ENCODE peak calls at places on chromosomes 6 and 20, in four cellular contexts. F is NCI-H1105 treated with DMSO at 0.1 percent for 48 hours, C is PC-3, H is C1 segment of cervical spinal cord. T is an unnamed sample.

GRCh38 chr6:81909162-81909561 is 156.7 kb upstream of the TENT5A start:
- DNase-seq in H (no peak), F (no peak), C (peak), T (no peak)

GRCh38 chr6:14625173-14625895 is 507.8 kb downstream of the CD83 start:
- DNase-seq in C (no peak), F (no peak), H (no peak), T (no peak)

GRCh38 chr20:5168582-5169396 is 42.0 kb downstream of the CDS2 start:
- DNase-seq in C (peak), F (no peak), H (no peak), T (no peak)

GRCh38 chr20:23320317-23320716 is 30.3 kb upstream of the NXT1 start:
- DNase-seq in C (peak), H (no peak), F (no peak), T (no peak)

GRCh38 chr6:33431880-33432541 is 12.1 kb downstream of the SYNGAP1 start:
- DNase-seq in F (no peak), H (no peak), C (no peak), T (peak)

GRCh38 chr20:53057579-53057978 is 85.4 kb downstream of the TSHZ2 start:
- DNase-seq in C (no peak), H (no peak), F (no peak), T (no peak)

GRCh38 chr6:133646021-133646682 is 242.8 kb upstream of the TCF21 start:
- DNase-seq in F (no peak), C (peak), H (no peak), T (no peak)

GRCh38 chr6:108768176-108768555 is 80.1 kb upstream of the ARMC2 start:
- DNase-seq in C (no peak), F (no peak), H (no peak), T (no peak)

GRCh38 chr6:159819932-159820640 is 20.0 kb downstream of the PNLDC1 start:
- DNase-seq in C (no peak), F (no peak), H (no peak), T (peak)

GRCh38 chr6:100803264-100803663 is 77.9 kb downstream of the ASCC3 start:
- DNase-seq in C (peak), H (no peak), F (peak), T (no peak)

GRCh38 chr6:71965404-71965803 is 79.1 kb downstream of the RIMS1 start:
- DNase-seq in H (no peak), C (no peak), F (peak), T (no peak)

GRCh38 chr20:33323236-33323635 is 40.2 kb downstream of the BPIFB1 start:
- DNase-seq in F (no peak), H (no peak), C (no peak), T (no peak)

GRCh38 chr6:129135421-129135820 is 252.5 kb downstream of the LAMA2 start:
- DNase-seq in C (no peak), H (no peak), F (no peak), T (no peak)

GRCh38 chr6:118856301-118856700 is 37.7 kb upstream of the ASF1A start:
- DNase-seq in C (no peak), F (no peak), H (no peak), T (no peak)

GRCh38 chr6:89436226-89436625 is 3.3 kb downstream of the ANKRD6 start:
- DNase-seq in F (peak), C (no peak), H (no peak), T (no peak)

GRCh38 chr20:32203556-32204484 is 3.7 kb downstream of the PLAGL2 start:
- DNase-seq in H (no peak), F (no peak), C (no peak), T (no peak)

GRCh38 chr6:167152858-167153257 is 4.9 kb downstream of the GPR31 start:
- DNase-seq in C (no peak), F (no peak), H (no peak), T (peak)

GRCh38 chr6:143125896-143126573 is 65.3 kb downstream of the AIG1 start:
- DNase-seq in F (no peak), H (no peak), C (no peak), T (no peak)

GRCh38 chr6:50655848-50656453 is 57.4 kb upstream of the TFAP2D start:
- DNase-seq in F (peak), H (no peak), C (peak), T (no peak)

GRCh38 chr20:46741924-46742692 is 32.7 kb downstream of the SLC2A10 start:
- DNase-seq in H (no peak), C (peak), F (no peak), T (no peak)

GRCh38 chr6:137589067-137589848 is 95.1 kb upstream of the OLIG3 start:
- DNase-seq in C (peak), F (no peak), H (no peak), T (no peak)

GRCh38 chr20:15482525-15482924 is 1090.7 kb downstream of the KIF16B start:
- DNase-seq in C (peak), F (no peak), H (no peak), T (no peak)

GRCh38 chr6:109788687-109789086 is 97.6 kb downstream of the FIG4 start:
- DNase-seq in F (no peak), H (no peak), C (no peak), T (no peak)

GRCh38 chr6:45703041-45703739 is 312.5 kb downstream of the CLIC5 start:
- DNase-seq in C (peak), F (no peak), H (no peak), T (no peak)

GRCh38 chr20:32567384-32568178 is 17.6 kb downstream of the NOL4L start:
- DNase-seq in C (no peak), F (no peak), H (no peak), T (no peak)

GRCh38 chr20:49367113-49367512 is 89.3 kb upstream of the ZNFX1 start:
- DNase-seq in C (no peak), F (no peak), H (no peak), T (no peak)

GRCh38 chr6:12381587-12381986 is 91.4 kb downstream of the EDN1 start:
- DNase-seq in C (peak), H (no peak), F (no peak), T (no peak)

GRCh38 chr20:51129201-51129671 is 106.3 kb upstream of the KCNG1 start:
- DNase-seq in C (no peak), H (no peak), F (no peak), T (no peak)

GRCh38 chr6:167047554-167047953 is 48.4 kb downstream of the CEP43 start:
- DNase-seq in F (no peak), C (no peak), H (no peak), T (peak)

GRCh38 chr6:166725571-166725970 is 98.5 kb upstream of the RPS6KA2 start:
- DNase-seq in H (no peak), F (no peak), C (no peak), T (no peak)

GRCh38 chr6:63635563-63636515 is at the start of gene PHF3:
- DNase-seq in C (peak), H (peak), F (peak), T (peak)

GRCh38 chr6:51472745-51473483 is 614.5 kb downstream of the PKHD1 start:
- DNase-seq in C (peak), F (peak), H (no peak), T (no peak)

GRCh38 chr6:37658121-37658520 is 39.6 kb downstream of the MDGA1 start:
- DNase-seq in F (no peak), C (no peak), H (no peak), T (no peak)

GRCh38 chr20:1536893-1537730 is 20.4 kb downstream of the SIRPD start:
- DNase-seq in C (no peak), H (no peak), F (no peak), T (peak)

GRCh38 chr6:146860583-146860982 is 261.8 kb downstream of the ADGB start:
- DNase-seq in F (no peak), H (no peak), C (no peak), T (no peak)

GRCh38 chr6:85096976-85097375 is 332.6 kb upstream of the TBX18 start:
- DNase-seq in H (no peak), C (no peak), F (no peak), T (no peak)

GRCh38 chr6:159042003-159042823 is 2.6 kb downstream of the TAGAP start:
- DNase-seq in F (peak), C (peak), H (peak), T (peak)

T was measured in spleen.